ENCODE peak calls at places on chromosome 13, in five cellular contexts. S is stimulated activated CD4-positive, alpha-beta T cell treated with anti-CD3 and anti-CD28 coated beads, TNF-alpha, amount 100 ng/mL, for 48 hours; F is GM12865; Q is Kasumi-1; A is left ventricle myocardium inferior. E is an unnamed sample.

GRCh38 chr13:31485651-31486051 is 253.7 kb upstream of the RXFP2 start:
- DNase-seq in S (no peak), F (no peak), Q (no peak), A (no peak), E (no peak)

GRCh38 chr13:109145631-109146030 is 516.2 kb downstream of the MYO16 start:
- DNase-seq in S (no peak), F (peak; percentile 48), Q (peak; percentile 82), A (no peak), E (no peak)

GRCh38 chr13:68369739-68370138 is 1139.6 kb upstream of the PCDH9 start:
- DNase-seq in S (no peak), F (no peak), Q (no peak), A (no peak), E (no peak)

GRCh38 chr13:44231786-44232516 is 141.7 kb upstream of the SERP2 start:
- DNase-seq in S (no peak), F (no peak), Q (no peak), A (no peak), E (no peak)

GRCh38 chr13:109755551-109755950 is 30.8 kb downstream of the IRS2 start:
- DNase-seq in S (no peak), F (no peak), Q (no peak), A (no peak), E (no peak)

GRCh38 chr13:60787083-60787482 is 390.1 kb downstream of the TDRD3 start:
- DNase-seq in S (no peak), F (no peak), Q (no peak), A (no peak), E (no peak)

GRCh38 chr13:113350065-113350937 is 13.6 kb downstream of the GRTP1 start:
- DNase-seq in S (no peak), F (no peak), Q (no peak), A (no peak), E (no peak)

GRCh38 chr13:41960195-41960699 is 662 bp downstream of the VWA8 start:
- DNase-seq in S (no peak), F (no peak), Q (peak; percentile 36), A (no peak), E (no peak)

GRCh38 chr13:113160983-113161382 is 2.5 kb downstream of the PROZ start:
- DNase-seq in S (no peak), F (no peak), Q (no peak), A (no peak), E (no peak)

GRCh38 chr13:34166406-34166805 is 348.5 kb downstream of the RFC3 start:
- DNase-seq in S (no peak), F (no peak), Q (no peak), A (no peak), E (no peak)

GRCh38 chr13:39641645-39642044 is 13.8 kb upstream of the COG6 start:
- DNase-seq in S (no peak), F (no peak), Q (peak; percentile 37), A (no peak), E (no peak)

GRCh38 chr13:20799726-20800416 is 26.1 kb upstream of the EEF1AKMT1 start:
- DNase-seq in S (no peak), F (no peak), Q (no peak), A (no peak), E (no peak)

GRCh38 chr13:36057041-36057440 is 74.1 kb downstream of the DCLK1 start:
- DNase-seq in S (no peak), F (no peak), Q (peak; percentile 1), A (no peak), E (no peak)

E was measured in GM12864.